ENCODE peak calls at places on chromosomes 7 and 10, in eight cellular contexts. Y is SW480, K is NCI-H446 treated with DMSO at 0.1 percent for 48 hours, J is Right ventricle myocardium superior, G is NCI-H226, L is HuH-7, M is lower lobe of right lung, X is NCI-H1105. O is an unnamed sample.

GRCh38 chr7:112743811-112744210 is 46.4 kb downstream of the TMEM168 start:
- DNase-seq in Y (no peak), M (no peak), X (no peak), G (no peak), K (no peak), L (no peak), J (no peak), O (no peak)

GRCh38 chr10:89392974-89393373 is 551 bp downstream of the IFIT1 start:
- DNase-seq in M (no peak), X (no peak), L (peak), K (no peak), Y (no peak), J (no peak), G (peak), O (no peak)

GRCh38 chr10:26269754-26270153 is 53.2 kb downstream of the GAD2 start:
- DNase-seq in G (peak), Y (peak), M (no peak), L (peak), J (no peak), X (no peak), K (no peak), O (no peak)

GRCh38 chr7:158025651-158026600 is 561.7 kb downstream of the PTPRN2 start:
- DNase-seq in X (no peak), G (no peak), K (no peak), L (no peak), Y (no peak), M (no peak), J (peak), O (no peak)

GRCh38 chr7:140676303-140676702 is 3.6 kb downstream of the ADCK2 start:
- DNase-seq in Y (no peak), J (no peak), K (no peak), X (no peak), M (no peak), L (no peak), G (no peak), O (no peak)

GRCh38 chr7:151882734-151883133 is 5.8 kb upstream of the PRKAG2 start:
- DNase-seq in X (no peak), G (no peak), Y (no peak), L (no peak), J (peak), M (no peak), K (no peak), O (no peak)

GRCh38 chr7:156527458-156527890 is 113.1 kb upstream of the RNF32 start:
- DNase-seq in J (no peak), L (no peak), Y (no peak), G (no peak), K (no peak), X (no peak), M (no peak), O (no peak)

GRCh38 chr10:66519616-66520015 is 406.2 kb upstream of the LRRTM3 start:
- DNase-seq in K (no peak), G (no peak), L (no peak), Y (no peak), X (no peak), J (no peak), M (no peak), O (no peak)

GRCh38 chr7:96236198-96237039 is 85.5 kb downstream of the SLC25A13 start:
- DNase-seq in Y (no peak), G (peak), K (peak), M (no peak), L (no peak), J (peak), X (peak), O (no peak)

GRCh38 chr10:35326466-35327235 is 9.7 kb upstream of the CCNY start:
- DNase-seq in Y (no peak), J (no peak), G (no peak), L (no peak), X (no peak), K (no peak), M (no peak), O (no peak)

GRCh38 chr10:58996063-58996462 is 180.4 kb upstream of the PHYHIPL start:
- DNase-seq in X (no peak), Y (no peak), J (no peak), G (no peak), L (no peak), K (no peak), M (no peak), O (no peak)

GRCh38 chr7:134565643-134566136 is 16.8 kb downstream of the AKR1B15 start:
- DNase-seq in G (no peak), Y (no peak), L (no peak), X (no peak), K (no peak), J (no peak), M (no peak), O (no peak)

GRCh38 chr10:110269641-110270318 is 34.9 kb downstream of the SMNDC1 start:
- DNase-seq in J (no peak), K (peak), Y (no peak), L (peak), M (no peak), G (no peak), X (no peak), O (no peak)

GRCh38 chr10:100506596-100507356 is 12.9 kb downstream of the SEC31B start:
- DNase-seq in J (no peak), L (no peak), G (peak), M (no peak), Y (no peak), X (no peak), K (no peak), O (peak)

GRCh38 chr7:95993420-95993819 is 221.1 kb downstream of the DYNC1I1 start:
- DNase-seq in M (no peak), K (no peak), G (no peak), X (no peak), L (no peak), J (no peak), Y (no peak), O (no peak)

GRCh38 chr10:75283150-75284096 is 47.7 kb upstream of the COMTD1 start:
- DNase-seq in J (no peak), L (no peak), G (no peak), X (no peak), K (peak), M (no peak), Y (no peak), O (no peak)